ENCODE peak calls at places on chromosome 9, in five cellular contexts. M is HepG2, D is K562, U is GM12878, Y is H1. E is an unnamed sample.

GRCh38 chr9:108933231-108933630 is 693 bp downstream of the ELP1 start:
- DNase-seq in M (no peak), D (peak), U (no peak), Y (no peak), E (no peak)

GRCh38 chr9:132451276-132451675 is 41.3 kb downstream of the CFAP77 start:
- DNase-seq in M (no peak), D (no peak), U (no peak), Y (no peak), E (no peak)

GRCh38 chr9:101442248-101443136 is 6.9 kb upstream of the ALDOB start:
- DNase-seq in M (peak), D (no peak), U (no peak), Y (no peak), E (no peak)

GRCh38 chr9:127444921-127445850 is 6.0 kb downstream of the RPL12 start:
- DNase-seq in M (no peak), D (peak), U (no peak), Y (peak), E (no peak)

GRCh38 chr9:134889386-134890214 is 9.0 kb downstream of the FCN2 start:
- DNase-seq in M (no peak), D (no peak), U (no peak), Y (no peak), E (no peak)

GRCh38 chr9:91603940-91604339 is 180.3 kb upstream of the NFIL3 start:
- DNase-seq in M (no peak), D (no peak), U (no peak), Y (no peak), E (no peak)

GRCh38 chr9:124209279-124209678 is 48.5 kb upstream of the NEK6 start:
- DNase-seq in M (no peak), D (peak), U (no peak), Y (peak), E (no peak)

GRCh38 chr9:87850405-87850804 is 32.3 kb upstream of the SPATA31E1 start:
- DNase-seq in M (no peak), D (no peak), U (no peak), Y (no peak), E (no peak)

GRCh38 chr9:86990276-86990675 is 43.0 kb upstream of the GAS1 start:
- DNase-seq in M (no peak), D (no peak), U (no peak), Y (no peak), E (no peak)

GRCh38 chr9:81634437-81634836 is 54.9 kb downstream of the TLE1 start:
- DNase-seq in M (peak), D (no peak), U (no peak), Y (no peak), E (no peak)

GRCh38 chr9:7185612-7186011 is 427.8 kb downstream of the KDM4C start:
- DNase-seq in M (peak), D (no peak), U (no peak), Y (no peak), E (no peak)

GRCh38 chr9:96581823-96582598 is 37.6 kb downstream of the CDC14B start:
- DNase-seq in M (no peak), D (no peak), U (no peak), Y (no peak), E (no peak)

GRCh38 chr9:93659044-93659836 is 82.9 kb downstream of the PHF2 start:
- DNase-seq in M (no peak), D (no peak), U (no peak), Y (no peak), E (no peak)

GRCh38 chr9:135729480-135729879 is 27.5 kb downstream of the KCNT1 start:
- DNase-seq in M (no peak), D (no peak), U (no peak), Y (no peak), E (no peak)

GRCh38 chr9:85142461-85143401 is 473.2 kb downstream of the NTRK2 start:
- DNase-seq in M (peak), D (peak), U (peak), Y (no peak), E (peak)

GRCh38 chr9:110146371-110146770 is 61.6 kb downstream of the C9orf152 start:
- DNase-seq in M (no peak), D (no peak), U (no peak), Y (no peak), E (no peak)
- TF ChIP-seq JUND in M (no peak), D (no peak), U (no peak), Y (no peak), E (no peak)

GRCh38 chr9:34048730-34049629 is at the start of gene UBAP2:
- DNase-seq in M (peak), D (peak), U (peak), Y (peak), E (peak)

GRCh38 chr9:34049630-34050384 is 1.1 kb upstream of the UBAP2 start:
- DNase-seq in M (no peak), D (peak), U (no peak), Y (peak), E (peak)

GRCh38 chr9:34047864-34048729 is 590 bp downstream of the UBAP2 start:
- DNase-seq in M (peak), D (peak), U (no peak), Y (no peak), E (peak)

GRCh38 chr9:34045903-34046302 is 2.8 kb downstream of the UBAP2 start:
- DNase-seq in M (no peak), D (no peak), U (no peak), Y (no peak), E (no peak)

DNA sequence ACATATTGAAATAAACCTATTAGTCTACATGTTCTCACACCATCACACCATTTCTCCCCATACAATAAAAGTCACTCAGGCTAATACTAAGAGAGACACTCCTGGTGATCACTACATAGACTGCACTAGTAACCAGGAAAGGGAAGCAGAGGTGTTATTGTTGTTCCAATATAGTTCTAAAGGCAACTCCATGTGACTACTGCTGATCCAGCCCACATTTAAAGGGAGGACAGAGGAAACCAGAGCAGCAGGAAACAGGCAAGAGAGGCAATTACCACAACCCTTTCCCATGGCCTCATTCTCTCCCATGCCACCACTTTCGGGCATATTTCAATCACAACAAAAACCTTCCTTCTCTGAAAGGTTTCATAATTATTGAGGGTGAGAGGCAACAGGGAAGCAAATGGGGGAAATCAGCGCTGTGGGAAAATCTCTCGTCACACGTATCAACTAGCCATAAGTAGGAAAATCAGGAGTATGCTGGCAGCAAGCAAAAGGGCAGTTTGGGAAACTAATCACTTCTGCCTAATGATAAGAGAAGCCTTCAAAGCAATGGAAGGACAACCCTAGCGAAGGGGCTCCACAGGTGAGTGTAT is 1.8 kb downstream of the UBAP2 start:
- DNase-seq in M (no peak), D (no peak), U (peak), Y (no peak), E (peak)
- TF ChIP-seq CHD2 in M (no peak), D (no peak), U (no peak), Y (no peak), E (no peak)

GRCh38 chr9:18743421-18743820 is 269.5 kb downstream of the ADAMTSL1 start:
- DNase-seq in M (no peak), D (no peak), U (no peak), Y (no peak), E (no peak)
- TF ChIP-seq JUND in M (no peak), D (no peak), U (no peak), Y (no peak), E (no peak)

DNA sequence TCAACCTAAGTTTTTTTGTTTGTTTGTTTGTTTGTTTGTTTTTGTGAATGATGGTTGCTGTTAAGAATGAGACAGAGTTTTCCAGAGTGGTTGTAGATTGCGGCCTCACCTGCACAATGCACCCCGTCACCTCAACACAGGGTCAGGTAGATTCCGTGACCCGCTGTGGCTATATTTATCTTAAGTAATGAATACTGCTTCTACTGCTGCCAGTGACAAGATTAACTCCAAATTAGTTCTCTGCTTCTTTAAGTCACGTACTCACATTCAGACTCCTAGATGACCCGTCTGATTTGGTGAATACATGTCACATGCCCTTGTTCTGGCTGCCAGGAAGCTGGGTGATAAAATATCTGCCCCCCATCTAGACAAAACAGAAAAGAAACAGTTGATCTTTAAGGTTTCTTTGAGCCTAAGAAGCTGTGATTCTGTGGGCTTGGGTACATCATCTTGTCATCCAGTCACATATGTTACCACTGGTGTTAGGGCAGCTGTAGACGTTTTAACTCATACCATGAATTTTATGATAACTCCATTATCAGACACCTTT is 52.9 kb downstream of the CFAP95 start:
- DNase-seq in M (no peak), D (no peak), U (no peak), Y (no peak), E (no peak)
- TF ChIP-seq CHD2 in M (no peak), D (no peak), U (no peak), Y (no peak), E (no peak)

GRCh38 chr9:35618325-35618727 is at the start of gene CD72:
- DNase-seq in M (no peak), D (no peak), U (no peak), Y (no peak), E (no peak)

GRCh38 chr9:35618854-35619799 is 914 bp upstream of the CD72 start:
- DNase-seq in M (no peak), D (no peak), U (peak), Y (no peak), E (no peak)

GRCh38 chr9:35615981-35616680 is 2.1 kb downstream of the CD72 start:
- DNase-seq in M (no peak), D (no peak), U (no peak), Y (no peak), E (no peak)

GRCh38 chr9:35617548-35617947 is 665 bp downstream of the CD72 start:
- DNase-seq in M (no peak), D (no peak), U (no peak), Y (no peak), E (no peak)

GRCh38 chr9:35616681-35617459 is 1.3 kb downstream of the CD72 start:
- DNase-seq in M (no peak), D (peak), U (no peak), Y (peak), E (peak)
- TF ChIP-seq JUND in M (no peak), D (no peak), U (no peak), Y (peak), E (no peak)

GRCh38 chr9:33082135-33082534 is 5.7 kb upstream of the SMU1 start:
- DNase-seq in M (peak), D (no peak), U (no peak), Y (no peak), E (no peak)

GRCh38 chr9:33076360-33077004 is at the start of gene SMU1:
- DNase-seq in M (peak), D (peak), U (peak), Y (peak), E (peak)

GRCh38 chr9:33080534-33080933 is 4.1 kb upstream of the SMU1 start:
- DNase-seq in M (no peak), D (no peak), U (no peak), Y (no peak), E (no peak)

GRCh38 chr9:33082538-33083326 is 6.3 kb upstream of the SMU1 start:
- DNase-seq in M (no peak), D (no peak), U (no peak), Y (no peak), E (no peak)

DNA sequence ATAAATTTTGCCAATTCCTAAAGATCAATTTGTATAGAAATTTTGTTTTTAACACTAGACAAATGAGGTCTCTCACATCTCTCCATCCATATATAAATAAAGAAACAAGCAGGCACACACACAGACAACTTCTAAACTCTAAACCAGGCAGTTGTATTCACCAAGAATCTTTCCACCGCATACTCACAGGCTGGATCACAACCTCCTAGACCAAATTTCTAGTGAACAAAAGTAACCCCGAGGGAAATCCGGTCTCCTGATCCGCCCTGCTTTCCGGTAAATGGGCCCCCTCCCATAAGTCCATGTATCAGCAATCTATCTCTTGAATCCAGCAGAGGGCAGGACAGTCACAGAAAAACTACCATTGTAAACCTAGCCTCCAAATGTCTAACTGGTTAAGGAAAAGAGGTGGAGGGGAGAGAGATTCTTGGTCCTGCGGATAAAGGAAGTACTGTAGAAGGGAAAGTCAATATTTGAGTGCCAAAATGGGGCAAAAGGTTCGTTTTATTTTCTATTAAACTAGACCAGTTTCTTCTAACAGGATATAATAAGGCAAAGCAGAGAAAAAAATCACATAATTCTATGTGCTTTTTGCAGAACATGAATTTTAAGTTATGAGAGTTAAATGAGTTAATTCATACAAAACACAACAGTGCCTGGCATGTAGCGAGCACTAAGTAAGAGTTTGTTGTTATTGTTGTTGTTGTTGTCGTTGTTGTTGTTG is 4.8 kb upstream of the SMU1 start:
- DNase-seq in M (peak), D (peak), U (peak), Y (no peak), E (peak)
- TF ChIP-seq CHD2 in M (no peak), D (no peak), U (no peak), Y (no peak), E (peak)

GRCh38 chr9:103242486-103242885 is 247.4 kb downstream of the CYLC2 start:
- DNase-seq in M (no peak), D (no peak), U (no peak), Y (no peak), E (no peak)
- TF ChIP-seq JUND in M (no peak), D (no peak), U (no peak), Y (no peak), E (no peak)

E was measured in SK-N-SH.